ENCODE peak calls at places on chromosomes 1 and 21, in seven cellular contexts. X is CD4-positive, alpha-beta T cell; S is GM06990; R is kidney tubule cell; Q is nephron progenitor cell; I is AG08395; T is A172. O is an unnamed sample.

GRCh38 chr1:233627376-233627775 is 13.5 kb downstream of the KCNK1 start:
- DNase-seq in R (peak), X (no peak), T (no peak), Q (no peak), S (no peak), I (no peak), O (no peak)

GRCh38 chr1:206674745-206675175 is 9.9 kb upstream of the MAPKAPK2 start:
- DNase-seq in Q (no peak), X (no peak), I (peak), S (no peak), T (peak), R (peak), O (no peak)

GRCh38 chr1:236345728-236346127 is 48.4 kb upstream of the EDARADD start:
- DNase-seq in S (no peak), X (no peak), I (no peak), Q (no peak), R (no peak), T (no peak), O (no peak)

GRCh38 chr1:89524369-89525168 is at the start of gene LRRC8B:
- DNase-seq in Q (peak), X (peak), S (peak), T (peak), R (peak), I (peak), O (peak)

GRCh38 chr21:42414928-42415769 is 11.4 kb downstream of the UBASH3A start:
- DNase-seq in S (peak), X (peak), Q (no peak), I (no peak), R (peak), T (peak), O (peak)

GRCh38 chr1:22229374-22229773 is 86.5 kb upstream of the WNT4 start:
- DNase-seq in Q (no peak), I (no peak), S (no peak), R (peak), T (peak), X (no peak), O (no peak)

GRCh38 chr21:38903578-38904193 is 98.0 kb downstream of the ETS2 start:
- DNase-seq in S (no peak), R (peak), I (no peak), Q (no peak), T (no peak), X (no peak), O (no peak)

GRCh38 chr1:16718908-16719533 is 21.3 kb upstream of the RNU1-4 start:
- DNase-seq in I (no peak), X (no peak), R (no peak), S (no peak), Q (no peak), T (no peak), O (no peak)

GRCh38 chr1:109116286-109116685 is 2.4 kb downstream of the ELAPOR1 start:
- DNase-seq in S (no peak), X (no peak), R (no peak), I (no peak), Q (no peak), T (no peak), O (no peak)

GRCh38 chr1:234890694-234891093 is 237.9 kb downstream of the TOMM20 start:
- DNase-seq in R (no peak), I (no peak), X (no peak), T (no peak), Q (no peak), S (no peak), O (no peak)

GRCh38 chr21:45266518-45267389 is 20.9 kb downstream of the POFUT2 start:
- DNase-seq in T (no peak), S (no peak), X (peak), R (no peak), I (no peak), Q (no peak), O (no peak)

GRCh38 chr1:234212764-234213406 is 160.4 kb upstream of the COA6 start:
- DNase-seq in X (no peak), T (peak), I (no peak), S (no peak), R (peak), Q (no peak), O (no peak)

GRCh38 chr1:214349781-214350180 is 68.8 kb downstream of the SMYD2 start:
- DNase-seq in T (peak), I (peak), R (no peak), Q (no peak), S (no peak), X (no peak), O (no peak)

GRCh38 chr1:37948841-37949240 is 2.0 kb upstream of the INPP5B start:
- DNase-seq in T (no peak), I (no peak), S (no peak), X (no peak), R (no peak), Q (no peak), O (no peak)

GRCh38 chr1:14733053-14733778 is 134.7 kb downstream of the KAZN start:
- DNase-seq in X (no peak), S (no peak), Q (no peak), I (peak), T (peak), R (peak), O (no peak)

GRCh38 chr1:39733161-39733560 is 5.5 kb upstream of the PPIE start:
- DNase-seq in Q (no peak), X (no peak), I (no peak), S (no peak), T (no peak), R (peak), O (no peak)

GRCh38 chr1:89608627-89609338 is 24.1 kb upstream of the LRRC8C start:
- DNase-seq in Q (no peak), X (peak), R (no peak), S (no peak), T (no peak), I (no peak), O (peak)

O was measured in T-helper 17 cell.